ENCODE peak calls at places on chromosomes 12 and 14, in ten cellular contexts. One of them, this sample, is unnamed.

GRCh38 chr14:74476107-74476506 is 17.0 kb downstream of the NPC2 start:
- DNase-seq in OCI-LY7: no peak
- DNase-seq in PC-9: no peak
- DNase-seq in CD4-positive, alpha-beta T cell: no peak
- DNase-seq in AG04450: no peak
- DNase-seq in mammary epithelial cell: no peak
- DNase-seq in stomach: no peak
- DNase-seq in breast epithelium: no peak
- DNase-seq in A549: no peak
- DNase-seq in body of pancreas: peak; percentile 26
- DNase-seq in this sample: no peak

GRCh38 chr14:54822685-54823084 is 79.9 kb downstream of the GCH1 start:
- DNase-seq in stomach: no peak
- DNase-seq in breast epithelium: no peak
- DNase-seq in CD4-positive, alpha-beta T cell: no peak
- DNase-seq in body of pancreas: no peak
- DNase-seq in AG04450: no peak
- DNase-seq in A549: no peak
- DNase-seq in mammary epithelial cell: no peak
- DNase-seq in PC-9: no peak
- DNase-seq in OCI-LY7: no peak
- DNase-seq in this sample: no peak

GRCh38 chr14:102540310-102541028 is 30.9 kb upstream of the ANKRD9 start:
- DNase-seq in mammary epithelial cell: no peak
- DNase-seq in PC-9: no peak
- DNase-seq in stomach: no peak
- DNase-seq in CD4-positive, alpha-beta T cell: no peak
- DNase-seq in body of pancreas: no peak
- DNase-seq in OCI-LY7: no peak
- DNase-seq in A549: no peak
- DNase-seq in breast epithelium: peak; percentile 33
- DNase-seq in AG04450: peak; percentile 3
- DNase-seq in this sample: no peak

GRCh38 chr14:72651715-72652114 is 242.2 kb downstream of the DPF3 start:
- DNase-seq in OCI-LY7: no peak
- DNase-seq in A549: no peak
- DNase-seq in AG04450: no peak
- DNase-seq in PC-9: no peak
- DNase-seq in body of pancreas: no peak
- DNase-seq in stomach: no peak
- DNase-seq in CD4-positive, alpha-beta T cell: no peak
- DNase-seq in mammary epithelial cell: no peak
- DNase-seq in breast epithelium: no peak
- DNase-seq in this sample: no peak

GRCh38 chr12:82593901-82594396 is 92.8 kb upstream of the TMTC2 start:
- DNase-seq in AG04450: no peak
- DNase-seq in CD4-positive, alpha-beta T cell: no peak
- DNase-seq in mammary epithelial cell: no peak
- DNase-seq in stomach: no peak
- DNase-seq in breast epithelium: no peak
- DNase-seq in body of pancreas: no peak
- DNase-seq in PC-9: no peak
- DNase-seq in A549: no peak
- DNase-seq in OCI-LY7: no peak
- DNase-seq in this sample: no peak

GRCh38 chr14:72898448-72898847 is 4.5 kb upstream of the DPF3 start:
- DNase-seq in body of pancreas: no peak
- DNase-seq in breast epithelium: no peak
- DNase-seq in mammary epithelial cell: no peak
- DNase-seq in OCI-LY7: no peak
- DNase-seq in A549: no peak
- DNase-seq in CD4-positive, alpha-beta T cell: no peak
- DNase-seq in AG04450: no peak
- DNase-seq in PC-9: no peak
- DNase-seq in stomach: no peak
- DNase-seq in this sample: no peak

GRCh38 chr14:68198713-68199464 is 379.3 kb downstream of the RAD51B start:
- DNase-seq in CD4-positive, alpha-beta T cell: no peak
- DNase-seq in stomach: no peak
- DNase-seq in body of pancreas: no peak
- DNase-seq in breast epithelium: no peak
- DNase-seq in mammary epithelial cell: no peak
- DNase-seq in PC-9: no peak
- DNase-seq in A549: no peak
- DNase-seq in OCI-LY7: no peak
- DNase-seq in AG04450: no peak
- DNase-seq in this sample: no peak

GRCh38 chr12:110528277-110528839 is 26.2 kb downstream of the RAD9B start:
- DNase-seq in CD4-positive, alpha-beta T cell: no peak
- DNase-seq in breast epithelium: no peak
- DNase-seq in body of pancreas: no peak
- DNase-seq in A549: no peak
- DNase-seq in PC-9: no peak
- DNase-seq in stomach: no peak
- DNase-seq in OCI-LY7: no peak
- DNase-seq in AG04450: no peak
- DNase-seq in mammary epithelial cell: no peak
- DNase-seq in this sample: no peak

GRCh38 chr14:42541535-42542001 is 934.9 kb downstream of the LRFN5 start:
- DNase-seq in AG04450: peak; percentile 20
- DNase-seq in body of pancreas: no peak
- DNase-seq in PC-9: no peak
- DNase-seq in CD4-positive, alpha-beta T cell: no peak
- DNase-seq in A549: no peak
- DNase-seq in OCI-LY7: no peak
- DNase-seq in mammary epithelial cell: no peak
- DNase-seq in stomach: no peak
- DNase-seq in breast epithelium: no peak
- DNase-seq in this sample: no peak

GRCh38 chr14:98466807-98467206 is 805.2 kb downstream of the BCL11B start:
- DNase-seq in body of pancreas: no peak
- DNase-seq in AG04450: no peak
- DNase-seq in PC-9: no peak
- DNase-seq in OCI-LY7: no peak
- DNase-seq in mammary epithelial cell: peak; percentile 57
- DNase-seq in breast epithelium: no peak
- DNase-seq in A549: no peak
- DNase-seq in stomach: no peak
- DNase-seq in CD4-positive, alpha-beta T cell: no peak
- DNase-seq in this sample: no peak

GRCh38 chr14:98474900-98475299 is 797.1 kb downstream of the BCL11B start:
- DNase-seq in OCI-LY7: no peak
- DNase-seq in AG04450: no peak
- DNase-seq in A549: no peak
- DNase-seq in PC-9: no peak
- DNase-seq in mammary epithelial cell: no peak
- DNase-seq in body of pancreas: no peak
- DNase-seq in stomach: no peak
- DNase-seq in breast epithelium: no peak
- DNase-seq in CD4-positive, alpha-beta T cell: no peak
- DNase-seq in this sample: no peak

DNA sequence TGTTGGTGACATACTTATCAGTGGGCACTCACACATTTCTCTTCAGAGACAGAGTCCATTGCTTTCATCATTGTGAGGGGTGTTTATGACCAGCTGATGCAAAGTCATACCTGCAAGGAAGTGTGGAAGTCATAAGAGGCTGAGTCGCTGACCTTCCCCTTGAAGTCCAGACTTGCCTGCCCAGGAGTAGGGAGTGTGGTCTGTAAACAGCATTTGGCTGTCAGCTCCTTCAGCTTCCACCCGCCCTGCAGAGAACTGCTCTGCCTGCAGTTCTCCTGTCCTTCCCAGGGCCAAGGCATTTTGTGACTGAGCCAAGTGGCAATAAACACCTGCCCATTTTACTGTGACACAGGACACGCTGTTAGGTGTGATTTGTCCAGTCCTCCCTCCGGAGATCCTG is 801.3 kb downstream of the BCL11B start:
- DNase-seq in stomach: no peak
- DNase-seq in AG04450: no peak
- DNase-seq in CD4-positive, alpha-beta T cell: no peak
- DNase-seq in A549: no peak
- DNase-seq in PC-9: no peak
- DNase-seq in body of pancreas: no peak
- DNase-seq in breast epithelium: no peak
- DNase-seq in mammary epithelial cell: peak; percentile 57
- DNase-seq in OCI-LY7: no peak
- DNase-seq in this sample: no peak
- H3K9me3 ChIP-seq in stomach: no peaks in the 10 kb centered on the region
- H3K9me3 ChIP-seq in AG04450: peaks cover 37% of the 10 kb centered on the region
- H3K9me3 ChIP-seq in CD4-positive, alpha-beta T cell: no peaks in the 10 kb centered on the region
- H3K9me3 ChIP-seq in A549: no peaks in the 10 kb centered on the region
- H3K9me3 ChIP-seq in PC-9: no peaks in the 10 kb centered on the region
- H3K9me3 ChIP-seq in body of pancreas: no peaks in the 10 kb centered on the region
- H3K9me3 ChIP-seq in breast epithelium: no peaks in the 10 kb centered on the region
- H3K9me3 ChIP-seq in mammary epithelial cell: no peaks in the 10 kb centered on the region
- H3K9me3 ChIP-seq in OCI-LY7: no peaks in the 10 kb centered on the region
- H3K9me3 ChIP-seq in this sample: no peaks in the 10 kb centered on the region

GRCh38 chr12:3152013-3152412 is 74.8 kb downstream of the TSPAN9 start:
- DNase-seq in CD4-positive, alpha-beta T cell: no peak
- DNase-seq in PC-9: no peak
- DNase-seq in mammary epithelial cell: no peak
- DNase-seq in OCI-LY7: no peak
- DNase-seq in A549: no peak
- DNase-seq in stomach: no peak
- DNase-seq in breast epithelium: no peak
- DNase-seq in AG04450: no peak
- DNase-seq in body of pancreas: no peak
- DNase-seq in this sample: no peak
- H3K9me3 ChIP-seq in CD4-positive, alpha-beta T cell: no peaks in the 10 kb centered on the region
- H3K9me3 ChIP-seq in PC-9: no peaks in the 10 kb centered on the region
- H3K9me3 ChIP-seq in mammary epithelial cell: no peaks in the 10 kb centered on the region
- H3K9me3 ChIP-seq in OCI-LY7: no peaks in the 10 kb centered on the region
- H3K9me3 ChIP-seq in A549: no peaks in the 10 kb centered on the region
- H3K9me3 ChIP-seq in stomach: no peaks in the 10 kb centered on the region
- H3K9me3 ChIP-seq in breast epithelium: no peaks in the 10 kb centered on the region
- H3K9me3 ChIP-seq in AG04450: no peaks in the 10 kb centered on the region
- H3K9me3 ChIP-seq in body of pancreas: no peaks in the 10 kb centered on the region
- H3K9me3 ChIP-seq in this sample: no peaks in the 10 kb centered on the region

GRCh38 chr12:34603382-34604035 is 581.2 kb downstream of the ALG10 start:
- DNase-seq in AG04450: no peak
- DNase-seq in PC-9: no peak
- DNase-seq in mammary epithelial cell: no peak
- DNase-seq in CD4-positive, alpha-beta T cell: no peak
- DNase-seq in stomach: no peak
- DNase-seq in body of pancreas: no peak
- DNase-seq in A549: no peak
- DNase-seq in OCI-LY7: no peak
- DNase-seq in breast epithelium: no peak
- DNase-seq in this sample: no peak
- H3K9me3 ChIP-seq in AG04450: peaks cover 95% of the 10 kb centered on the region
- H3K9me3 ChIP-seq in PC-9: no peaks in the 10 kb centered on the region
- H3K9me3 ChIP-seq in mammary epithelial cell: peaks cover 38% of the 10 kb centered on the region
- H3K9me3 ChIP-seq in CD4-positive, alpha-beta T cell: peaks cover 79% of the 10 kb centered on the region
- H3K9me3 ChIP-seq in stomach: peaks cover 35% of the 10 kb centered on the region
- H3K9me3 ChIP-seq in body of pancreas: peaks cover 87% of the 10 kb centered on the region
- H3K9me3 ChIP-seq in A549: no peaks in the 10 kb centered on the region
- H3K9me3 ChIP-seq in OCI-LY7: no peaks in the 10 kb centered on the region
- H3K9me3 ChIP-seq in breast epithelium: peaks cover 91% of the 10 kb centered on the region
- H3K9me3 ChIP-seq in this sample: peaks cover 5% of the 10 kb centered on the region

GRCh38 chr12:124369901-124370378 is 75.0 kb downstream of the RFLNA start:
- DNase-seq in A549: no peak
- DNase-seq in breast epithelium: peak; percentile 50
- DNase-seq in CD4-positive, alpha-beta T cell: no peak
- DNase-seq in stomach: no peak
- DNase-seq in OCI-LY7: no peak
- DNase-seq in mammary epithelial cell: no peak
- DNase-seq in body of pancreas: no peak
- DNase-seq in PC-9: no peak
- DNase-seq in AG04450: no peak
- DNase-seq in this sample: no peak

GRCh38 chr12:124369055-124369900 is 74.4 kb downstream of the RFLNA start:
- DNase-seq in AG04450: peak; percentile 80
- DNase-seq in breast epithelium: peak; percentile 81
- DNase-seq in body of pancreas: peak; percentile 99
- DNase-seq in CD4-positive, alpha-beta T cell: no peak
- DNase-seq in mammary epithelial cell: no peak
- DNase-seq in A549: peak; percentile 97
- DNase-seq in OCI-LY7: no peak
- DNase-seq in stomach: peak; percentile 96
- DNase-seq in PC-9: peak; percentile 92
- DNase-seq in this sample: no peak

GRCh38 chr12:124371366-124371765 is 76.5 kb downstream of the RFLNA start:
- DNase-seq in mammary epithelial cell: no peak
- DNase-seq in OCI-LY7: no peak
- DNase-seq in CD4-positive, alpha-beta T cell: no peak
- DNase-seq in AG04450: no peak
- DNase-seq in stomach: no peak
- DNase-seq in A549: no peak
- DNase-seq in PC-9: no peak
- DNase-seq in breast epithelium: no peak
- DNase-seq in body of pancreas: no peak
- DNase-seq in this sample: no peak

GRCh38 chr12:124370851-124371250 is 76.0 kb downstream of the RFLNA start:
- DNase-seq in mammary epithelial cell: no peak
- DNase-seq in A549: no peak
- DNase-seq in breast epithelium: no peak
- DNase-seq in CD4-positive, alpha-beta T cell: no peak
- DNase-seq in PC-9: no peak
- DNase-seq in AG04450: no peak
- DNase-seq in body of pancreas: no peak
- DNase-seq in stomach: no peak
- DNase-seq in OCI-LY7: no peak
- DNase-seq in this sample: no peak

GRCh38 chr12:124370384-124370783 is 75.5 kb downstream of the RFLNA start:
- DNase-seq in PC-9: no peak
- DNase-seq in A549: no peak
- DNase-seq in body of pancreas: no peak
- DNase-seq in stomach: no peak
- DNase-seq in breast epithelium: no peak
- DNase-seq in OCI-LY7: no peak
- DNase-seq in CD4-positive, alpha-beta T cell: no peak
- DNase-seq in AG04450: no peak
- DNase-seq in mammary epithelial cell: no peak
- DNase-seq in this sample: no peak
- H3K9me3 ChIP-seq in PC-9: no peaks in the 10 kb centered on the region
- H3K9me3 ChIP-seq in A549: no peaks in the 10 kb centered on the region
- H3K9me3 ChIP-seq in body of pancreas: no peaks in the 10 kb centered on the region
- H3K9me3 ChIP-seq in stomach: no peaks in the 10 kb centered on the region
- H3K9me3 ChIP-seq in breast epithelium: no peaks in the 10 kb centered on the region
- H3K9me3 ChIP-seq in OCI-LY7: no peaks in the 10 kb centered on the region
- H3K9me3 ChIP-seq in CD4-positive, alpha-beta T cell: no peaks in the 10 kb centered on the region
- H3K9me3 ChIP-seq in AG04450: no peaks in the 10 kb centered on the region
- H3K9me3 ChIP-seq in mammary epithelial cell: no peaks in the 10 kb centered on the region
- H3K9me3 ChIP-seq in this sample: no peaks in the 10 kb centered on the region

GRCh38 chr14:58666737-58667136 is 29.0 kb downstream of the DACT1 start:
- DNase-seq in A549: no peak
- DNase-seq in PC-9: no peak
- DNase-seq in stomach: no peak
- DNase-seq in AG04450: no peak
- DNase-seq in mammary epithelial cell: no peak
- DNase-seq in CD4-positive, alpha-beta T cell: no peak
- DNase-seq in body of pancreas: no peak
- DNase-seq in breast epithelium: no peak
- DNase-seq in OCI-LY7: no peak
- DNase-seq in this sample: no peak
- H3K9me3 ChIP-seq in A549: no peaks in the 10 kb centered on the region
- H3K9me3 ChIP-seq in PC-9: no peaks in the 10 kb centered on the region
- H3K9me3 ChIP-seq in stomach: no peaks in the 10 kb centered on the region
- H3K9me3 ChIP-seq in AG04450: no peaks in the 10 kb centered on the region
- H3K9me3 ChIP-seq in mammary epithelial cell: no peaks in the 10 kb centered on the region
- H3K9me3 ChIP-seq in CD4-positive, alpha-beta T cell: no peaks in the 10 kb centered on the region
- H3K9me3 ChIP-seq in body of pancreas: no peaks in the 10 kb centered on the region
- H3K9me3 ChIP-seq in breast epithelium: no peaks in the 10 kb centered on the region
- H3K9me3 ChIP-seq in OCI-LY7: no peaks in the 10 kb centered on the region
- H3K9me3 ChIP-seq in this sample: no peaks in the 10 kb centered on the region